ENCODE peak calls at places on chromosomes 3 and 15, in four cellular contexts. One of them, this sample, is unnamed.

GRCh38 chr15:28273468-28273867 is 48.5 kb downstream of the HERC2 start:
- DNase-seq in fibroblast of lung: no peak
- DNase-seq in prostate gland: no peak
- DNase-seq in HFF-Myc: no peak
- DNase-seq in this sample: no peak

GRCh38 chr15:62739082-62739481 is 303.5 kb upstream of the TPM1 start:
- DNase-seq in HFF-Myc: no peak
- DNase-seq in fibroblast of lung: peak
- DNase-seq in prostate gland: no peak
- DNase-seq in this sample: no peak

GRCh38 chr3:12990781-12991480 is 82.3 kb downstream of the IQSEC1 start:
- DNase-seq in fibroblast of lung: peak
- DNase-seq in HFF-Myc: no peak
- DNase-seq in prostate gland: no peak
- DNase-seq in this sample: peak

GRCh38 chr3:36843065-36844051 is 79.0 kb upstream of the DCLK3 start:
- DNase-seq in HFF-Myc: no peak
- DNase-seq in prostate gland: no peak
- DNase-seq in fibroblast of lung: peak
- DNase-seq in this sample: peak

GRCh38 chr3:64861684-64862083 is 173.9 kb upstream of the ADAMTS9 start:
- DNase-seq in prostate gland: no peak
- DNase-seq in HFF-Myc: no peak
- DNase-seq in fibroblast of lung: no peak
- DNase-seq in this sample: no peak

GRCh38 chr3:66047321-66048050 is 8.8 kb upstream of the MAGI1 start:
- DNase-seq in fibroblast of lung: peak
- DNase-seq in prostate gland: no peak
- DNase-seq in HFF-Myc: no peak
- DNase-seq in this sample: no peak

GRCh38 chr15:99106417-99107220 is 1.7 kb downstream of the SYNM start:
- DNase-seq in fibroblast of lung: peak
- DNase-seq in HFF-Myc: no peak
- DNase-seq in prostate gland: no peak
- DNase-seq in this sample: no peak

GRCh38 chr15:73982251-73982962 is 9.7 kb downstream of the STOML1 start:
- DNase-seq in HFF-Myc: peak
- DNase-seq in fibroblast of lung: peak
- DNase-seq in prostate gland: peak
- DNase-seq in this sample: peak

GRCh38 chr3:178768072-178768864 is 232.0 kb downstream of the KCNMB2 start:
- DNase-seq in prostate gland: no peak
- DNase-seq in fibroblast of lung: no peak
- DNase-seq in HFF-Myc: no peak
- DNase-seq in this sample: no peak

GRCh38 chr3:183701744-183702143 is 4.1 kb downstream of the YEATS2 start:
- DNase-seq in fibroblast of lung: no peak
- DNase-seq in HFF-Myc: no peak
- DNase-seq in prostate gland: no peak
- DNase-seq in this sample: no peak

GRCh38 chr3:66423791-66424190 is 77.0 kb downstream of the LRIG1 start:
- DNase-seq in HFF-Myc: no peak
- DNase-seq in prostate gland: no peak
- DNase-seq in fibroblast of lung: peak
- DNase-seq in this sample: no peak

GRCh38 chr3:105526349-105527111 is 159.8 kb downstream of the ALCAM start:
- DNase-seq in HFF-Myc: no peak
- DNase-seq in fibroblast of lung: peak
- DNase-seq in prostate gland: no peak
- DNase-seq in this sample: peak

GRCh38 chr3:6262035-6262434 is 598.9 kb upstream of the GRM7 start:
- DNase-seq in fibroblast of lung: no peak
- DNase-seq in HFF-Myc: no peak
- DNase-seq in prostate gland: no peak
- DNase-seq in this sample: no peak

GRCh38 chr3:160279657-160280056 is 54.4 kb downstream of the C3orf80 start:
- DNase-seq in HFF-Myc: no peak
- DNase-seq in fibroblast of lung: no peak
- DNase-seq in prostate gland: no peak
- DNase-seq in this sample: no peak

GRCh38 chr3:62373714-62374333 is 474 bp upstream of the FEZF2 start:
- DNase-seq in HFF-Myc: no peak
- DNase-seq in fibroblast of lung: no peak
- DNase-seq in prostate gland: no peak
- DNase-seq in this sample: no peak

GRCh38 chr3:107705046-107705445 is 182.3 kb downstream of the BBX start:
- DNase-seq in prostate gland: no peak
- DNase-seq in HFF-Myc: peak
- DNase-seq in fibroblast of lung: peak
- DNase-seq in this sample: no peak

GRCh38 chr15:62812515-62812835 is 230.1 kb upstream of the TPM1 start:
- DNase-seq in prostate gland: no peak
- DNase-seq in fibroblast of lung: no peak
- DNase-seq in HFF-Myc: no peak
- DNase-seq in this sample: no peak

GRCh38 chr3:152183473-152183872 is 85.3 kb upstream of the MBNL1 start:
- DNase-seq in fibroblast of lung: no peak
- DNase-seq in HFF-Myc: no peak
- DNase-seq in prostate gland: no peak
- DNase-seq in this sample: no peak

GRCh38 chr3:107634142-107634489 is 111.4 kb downstream of the BBX start:
- DNase-seq in prostate gland: no peak
- DNase-seq in HFF-Myc: no peak
- DNase-seq in fibroblast of lung: no peak
- DNase-seq in this sample: no peak

GRCh38 chr15:87850916-87851315 is 405.6 kb downstream of the NTRK3 start:
- DNase-seq in fibroblast of lung: peak
- DNase-seq in prostate gland: no peak
- DNase-seq in HFF-Myc: no peak
- DNase-seq in this sample: peak

GRCh38 chr3:72520205-72520604 is 328.0 kb downstream of the SHQ1 start:
- DNase-seq in prostate gland: no peak
- DNase-seq in fibroblast of lung: no peak
- DNase-seq in HFF-Myc: no peak
- DNase-seq in this sample: no peak

GRCh38 chr3:114417265-114417664 is 123.4 kb downstream of the TIGIT start:
- DNase-seq in fibroblast of lung: peak
- DNase-seq in HFF-Myc: no peak
- DNase-seq in prostate gland: no peak
- DNase-seq in this sample: no peak

GRCh38 chr3:48473617-48473952 is 27.0 kb downstream of the ATRIP start:
- DNase-seq in fibroblast of lung: no peak
- DNase-seq in prostate gland: no peak
- DNase-seq in HFF-Myc: no peak
- DNase-seq in this sample: no peak

GRCh38 chr15:29822685-29823459 is 604 bp upstream of the TJP1 start:
- DNase-seq in fibroblast of lung: peak
- DNase-seq in prostate gland: peak
- DNase-seq in HFF-Myc: no peak
- DNase-seq in this sample: peak

GRCh38 chr3:149809694-149810093 is 3.3 kb upstream of the RNF13 start:
- DNase-seq in fibroblast of lung: no peak
- DNase-seq in HFF-Myc: no peak
- DNase-seq in prostate gland: no peak
- DNase-seq in this sample: no peak

GRCh38 chr3:188993140-188993539 is 178.6 kb upstream of the TPRG1 start:
- DNase-seq in prostate gland: no peak
- DNase-seq in HFF-Myc: no peak
- DNase-seq in fibroblast of lung: no peak
- DNase-seq in this sample: no peak

GRCh38 chr3:98977520-98977919 is 76.0 kb upstream of the DCBLD2 start:
- DNase-seq in HFF-Myc: peak
- DNase-seq in fibroblast of lung: peak
- DNase-seq in prostate gland: no peak
- DNase-seq in this sample: peak

GRCh38 chr3:88137836-88138235 is 11.9 kb upstream of the C3orf38 start:
- DNase-seq in HFF-Myc: no peak
- DNase-seq in prostate gland: no peak
- DNase-seq in fibroblast of lung: peak
- DNase-seq in this sample: no peak

GRCh38 chr3:184757010-184757651 is 45.3 kb upstream of the MAGEF1 start:
- DNase-seq in prostate gland: no peak
- DNase-seq in HFF-Myc: no peak
- DNase-seq in fibroblast of lung: peak
- DNase-seq in this sample: no peak

GRCh38 chr15:76150508-76150907 is 90.7 kb downstream of the TMEM266 start:
- DNase-seq in HFF-Myc: no peak
- DNase-seq in fibroblast of lung: no peak
- DNase-seq in prostate gland: peak
- DNase-seq in this sample: no peak

GRCh38 chr3:138507524-138507923 is 73.1 kb downstream of the ESYT3 start:
- DNase-seq in prostate gland: no peak
- DNase-seq in HFF-Myc: no peak
- DNase-seq in fibroblast of lung: no peak
- DNase-seq in this sample: no peak

GRCh38 chr15:89805241-89806216 is 9.1 kb downstream of the ANPEP start:
- DNase-seq in HFF-Myc: no peak
- DNase-seq in prostate gland: no peak
- DNase-seq in fibroblast of lung: no peak
- DNase-seq in this sample: no peak

GRCh38 chr3:14212032-14212431 is 33.4 kb downstream of the LSM3 start:
- DNase-seq in HFF-Myc: no peak
- DNase-seq in prostate gland: no peak
- DNase-seq in fibroblast of lung: no peak
- DNase-seq in this sample: no peak

GRCh38 chr3:172771672-172772071 is 21.1 kb downstream of the ECT2 start:
- DNase-seq in prostate gland: no peak
- DNase-seq in fibroblast of lung: no peak
- DNase-seq in HFF-Myc: no peak
- DNase-seq in this sample: no peak

GRCh38 chr3:195697582-195698324 is 23.0 kb upstream of the MUC20 start:
- DNase-seq in fibroblast of lung: peak
- DNase-seq in prostate gland: no peak
- DNase-seq in HFF-Myc: peak
- DNase-seq in this sample: no peak

GRCh38 chr15:86852741-86853140 is 773.1 kb downstream of the AGBL1 start:
- DNase-seq in prostate gland: no peak
- DNase-seq in HFF-Myc: no peak
- DNase-seq in fibroblast of lung: no peak
- DNase-seq in this sample: no peak

GRCh38 chr15:63939531-63940130 is 105.9 kb upstream of the HERC1 start:
- DNase-seq in HFF-Myc: peak
- DNase-seq in prostate gland: no peak
- DNase-seq in fibroblast of lung: peak
- DNase-seq in this sample: no peak

GRCh38 chr3:141057436-141057835 is 6.3 kb downstream of the SPSB4 start:
- DNase-seq in HFF-Myc: no peak
- DNase-seq in fibroblast of lung: no peak
- DNase-seq in prostate gland: no peak
- DNase-seq in this sample: no peak

GRCh38 chr3:157175678-157176077 is 15.7 kb upstream of the CCNL1 start:
- DNase-seq in prostate gland: peak
- DNase-seq in HFF-Myc: no peak
- DNase-seq in fibroblast of lung: peak
- DNase-seq in this sample: no peak
- H3K4me3 ChIP-seq in prostate gland: peak
- H3K4me3 ChIP-seq in HFF-Myc: peak
- H3K4me3 ChIP-seq in fibroblast of lung: peak
- H3K4me3 ChIP-seq in this sample: peak

GRCh38 chr3:30227571-30228301 is 378.7 kb upstream of the TGFBR2 start:
- DNase-seq in prostate gland: no peak
- DNase-seq in fibroblast of lung: peak
- DNase-seq in HFF-Myc: no peak
- DNase-seq in this sample: no peak

GRCh38 chr3:30226606-30227151 is 379.7 kb upstream of the TGFBR2 start:
- DNase-seq in prostate gland: no peak
- DNase-seq in HFF-Myc: no peak
- DNase-seq in fibroblast of lung: peak
- DNase-seq in this sample: no peak

GRCh38 chr3:30225021-30225420 is 381.4 kb upstream of the TGFBR2 start:
- DNase-seq in HFF-Myc: no peak
- DNase-seq in fibroblast of lung: peak
- DNase-seq in prostate gland: no peak
- DNase-seq in this sample: no peak

GRCh38 chr3:30221622-30222021 is 384.8 kb upstream of the TGFBR2 start:
- DNase-seq in prostate gland: no peak
- DNase-seq in fibroblast of lung: peak
- DNase-seq in HFF-Myc: no peak
- DNase-seq in this sample: no peak

DNA sequence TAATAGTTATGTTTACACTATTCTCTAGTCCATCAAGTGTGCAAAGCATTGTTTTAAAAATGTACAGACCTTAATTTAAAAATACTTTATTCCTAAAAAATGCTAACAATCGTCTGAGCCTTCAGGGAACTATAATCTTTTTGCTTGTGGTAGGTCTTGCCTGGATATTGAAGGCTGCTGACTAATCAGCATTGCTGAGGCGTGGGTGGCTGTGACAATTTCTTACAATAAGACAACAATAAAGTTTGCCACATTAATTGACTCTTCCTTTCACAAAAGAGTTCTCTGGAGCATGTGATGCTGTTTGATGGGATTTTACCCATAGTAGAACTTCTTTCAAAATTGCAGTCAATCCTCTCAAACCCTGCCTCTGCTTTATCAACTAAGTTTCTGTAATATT is 384.0 kb upstream of the TGFBR2 start:
- DNase-seq in HFF-Myc: no peak
- DNase-seq in prostate gland: no peak
- DNase-seq in fibroblast of lung: peak
- DNase-seq in this sample: no peak
- TF ChIP-seq CTCF in HFF-Myc: no peak
- TF ChIP-seq CTCF in prostate gland: no peak
- TF ChIP-seq CTCF in fibroblast of lung: no peak
- TF ChIP-seq CTCF in this sample: no peak

GRCh38 chr3:71127463-71128243 is 455.9 kb downstream of the FOXP1 start:
- DNase-seq in HFF-Myc: no peak
- DNase-seq in fibroblast of lung: peak
- DNase-seq in prostate gland: no peak
- DNase-seq in this sample: no peak
- H3K4me3 ChIP-seq in HFF-Myc: no peak
- H3K4me3 ChIP-seq in fibroblast of lung: peak
- H3K4me3 ChIP-seq in prostate gland: no peak
- H3K4me3 ChIP-seq in this sample: no peak

GRCh38 chr3:20104167-20104661 is 64.0 kb downstream of the KAT2B start:
- DNase-seq in prostate gland: no peak
- DNase-seq in fibroblast of lung: no peak
- DNase-seq in HFF-Myc: no peak
- DNase-seq in this sample: no peak
- TF ChIP-seq CTCF in prostate gland: no peak
- TF ChIP-seq CTCF in fibroblast of lung: no peak
- TF ChIP-seq CTCF in HFF-Myc: no peak
- TF ChIP-seq CTCF in this sample: no peak

DNA sequence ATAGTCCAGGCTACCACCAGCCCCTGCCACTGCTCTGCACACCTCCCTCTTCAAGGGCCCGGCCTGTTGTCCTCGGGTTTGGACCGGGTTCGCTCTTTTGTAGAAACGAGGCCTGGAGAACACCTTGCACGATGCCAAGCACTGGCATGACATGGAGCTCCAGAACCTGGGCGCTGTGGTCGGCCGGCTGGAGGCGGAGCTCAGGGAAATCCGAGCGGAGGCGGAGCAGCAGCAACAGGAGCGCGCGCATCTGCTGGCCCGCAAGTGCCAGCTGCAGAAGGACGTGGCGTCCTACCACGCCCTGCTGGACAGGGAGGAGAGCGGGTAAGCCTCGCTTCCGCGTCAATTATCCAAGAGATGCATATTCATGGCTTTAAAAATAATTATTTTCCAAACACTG is 72.4 kb downstream of the BFSP2 start:
- DNase-seq in HFF-Myc: no peak
- DNase-seq in fibroblast of lung: peak
- DNase-seq in prostate gland: no peak
- DNase-seq in this sample: no peak
- H3K4me3 ChIP-seq in HFF-Myc: no peak
- H3K4me3 ChIP-seq in fibroblast of lung: no peak
- H3K4me3 ChIP-seq in prostate gland: no peak
- H3K4me3 ChIP-seq in this sample: no peak

This sample was measured in retinal pigment epithelial cell.